ENCODE peak calls at places on chromosome 1, in nine cellular contexts. B is Kasumi-1, U is NCI-H345, E is type B pancreatic cell, V is testis, C is SK-N-DZ, J is substantia nigra, R is Calu3, K is HuH-7.5. Y is an unnamed sample.

GRCh38 chr1:151458936-151459330 is 361 bp downstream of the POGZ start:
- DNase-seq in R (peak; percentile 83), U (peak; percentile 80), V (peak; percentile 74), B (peak; percentile 49), K (peak; percentile 74), E (peak; percentile 75), C (peak; percentile 80), J (no peak), Y (no peak)

GRCh38 chr1:26827205-26827604 is 717 bp downstream of the ZDHHC18 start:
- DNase-seq in B (no peak), R (no peak), E (no peak), J (no peak), C (no peak), K (no peak), U (no peak), V (no peak), Y (no peak)

GRCh38 chr1:155008015-155008941 is 5.7 kb downstream of the ZBTB7B start:
- DNase-seq in V (no peak), U (no peak), K (no peak), B (no peak), J (peak; percentile 73), C (no peak), E (no peak), R (no peak), Y (no peak)

GRCh38 chr1:51955797-51956527 is 34.5 kb downstream of the RAB3B start:
- DNase-seq in J (no peak), C (peak; percentile 83), R (no peak), U (peak; percentile 95), V (no peak), B (no peak), E (no peak), K (no peak), Y (no peak)

GRCh38 chr1:85374160-85374559 is 90.8 kb downstream of the DDAH1 start:
- DNase-seq in B (no peak), U (no peak), E (no peak), K (no peak), R (peak; percentile 36), J (no peak), C (no peak), V (no peak), Y (no peak)

GRCh38 chr1:42680921-42681683 is 1.1 kb upstream of the YBX1 start:
- DNase-seq in E (no peak), U (peak; percentile 24), K (no peak), C (peak; percentile 4), V (peak; percentile 18), R (no peak), J (no peak), B (peak; percentile 41), Y (no peak)

GRCh38 chr1:59368007-59368670 is 71.2 kb downstream of the FGGY start:
- DNase-seq in K (no peak), C (no peak), B (no peak), J (no peak), U (no peak), R (no peak), E (no peak), V (no peak), Y (no peak)

GRCh38 chr1:241716915-241717651 is 65.0 kb downstream of the WDR64 start:
- DNase-seq in R (no peak), V (no peak), B (no peak), K (no peak), C (peak; percentile 7), U (no peak), E (no peak), J (no peak), Y (no peak)

GRCh38 chr1:226958300-226958699 is 18.2 kb downstream of the COQ8A start:
- DNase-seq in K (no peak), C (no peak), U (no peak), R (no peak), J (no peak), B (no peak), E (no peak), V (no peak), Y (no peak)